ENCODE peak calls at places on chromosomes 11 and 22, in four cellular contexts. J is lung, X is brain microvascular endothelial cell, Q is GM12865. R is an unnamed sample.

GRCh38 chr22:21960200-21961126 is 7.8 kb upstream of the PPM1F start:
- DNase-seq in J (no peak), X (no peak), Q (no peak), R (no peak)

GRCh38 chr22:50009765-50010675 is 2.5 kb downstream of the IL17REL start:
- DNase-seq in J (no peak), X (no peak), Q (no peak), R (peak)

GRCh38 chr22:18060646-18061620 is 16.9 kb upstream of the PEX26 start:
- DNase-seq in J (no peak), X (peak), Q (no peak), R (no peak)

GRCh38 chr11:109112748-109113378 is 309.1 kb upstream of the C11orf87 start:
- DNase-seq in J (no peak), X (no peak), Q (no peak), R (no peak)

GRCh38 chr11:129846508-129847335 is 31.1 kb downstream of the TMEM45B start:
- DNase-seq in J (no peak), X (peak), Q (no peak), R (no peak)

GRCh38 chr11:33207408-33207985 is 46.2 kb upstream of the CSTF3 start:
- DNase-seq in J (peak), X (no peak), Q (no peak), R (no peak)

GRCh38 chr22:39144101-39144815 is 8.2 kb downstream of the CBX7 start:
- DNase-seq in J (no peak), X (peak), Q (peak), R (peak)

GRCh38 chr11:46238967-46239800 is 38.3 kb upstream of the CREB3L1 start:
- DNase-seq in J (peak), X (peak), Q (peak), R (peak)

GRCh38 chr11:107040447-107041444 is 22.5 kb upstream of the GUCY1A2 start:
- DNase-seq in J (no peak), X (peak), Q (peak), R (no peak)

GRCh38 chr11:19935507-19935906 is 222.9 kb downstream of the NAV2 start:
- DNase-seq in J (no peak), X (peak), Q (no peak), R (no peak)

GRCh38 chr11:27352781-27353180 is 10.2 kb downstream of the CCDC34 start:
- DNase-seq in J (no peak), X (no peak), Q (no peak), R (no peak)

GRCh38 chr22:22745225-22746060 is 101.0 kb downstream of the GGTLC2 start:
- DNase-seq in J (no peak), X (peak), Q (peak), R (peak)

GRCh38 chr22:48138855-48139254 is 1376.4 kb downstream of the TBC1D22A start:
- DNase-seq in J (no peak), X (no peak), Q (peak), R (no peak)

GRCh38 chr11:36469063-36469462 is 41.0 kb downstream of the TRAF6 start:
- DNase-seq in J (no peak), X (peak), Q (no peak), R (no peak)

GRCh38 chr11:20022363-20023081 is 137.8 kb downstream of the DBX1 start:
- DNase-seq in J (no peak), X (peak), Q (peak), R (no peak)

GRCh38 chr11:76181371-76181770 is 24.9 kb downstream of the WNT11 start:
- DNase-seq in J (no peak), X (no peak), Q (no peak), R (no peak)

GRCh38 chr11:16193897-16194381 is 162.4 kb downstream of the SOX6 start:
- DNase-seq in J (no peak), X (no peak), Q (no peak), R (no peak)

GRCh38 chr11:111301004-111301839 is 2.9 kb downstream of the POU2AF3 start:
- DNase-seq in J (no peak), X (no peak), Q (no peak), R (no peak)

GRCh38 chr22:22914726-22915669 is 27.4 kb downstream of the IGLL5 start:
- DNase-seq in J (no peak), X (no peak), Q (no peak), R (no peak)

GRCh38 chr11:35066783-35067476 is 72.0 kb upstream of the CD44 start:
- DNase-seq in J (no peak), X (no peak), Q (peak), R (no peak)

GRCh38 chr11:66562275-66562674 is 6.1 kb downstream of the CTSF start:
- DNase-seq in J (no peak), X (no peak), Q (no peak), R (no peak)

GRCh38 chr11:46429709-46430108 is 38.1 kb upstream of the CHRM4 start:
- DNase-seq in J (no peak), X (no peak), Q (no peak), R (no peak)

GRCh38 chr11:106581399-106581798 is 436.9 kb downstream of the GUCY1A2 start:
- DNase-seq in J (no peak), X (no peak), Q (no peak), R (no peak)

GRCh38 chr11:115134886-115135285 is 369.3 kb downstream of the CADM1 start:
- DNase-seq in J (no peak), X (no peak), Q (no peak), R (no peak)

GRCh38 chr22:21450858-21451331 is 16.3 kb upstream of the TMEM191C start:
- DNase-seq in J (no peak), X (no peak), Q (no peak), R (no peak)

GRCh38 chr22:20080776-20081654 is 974 bp downstream of the DGCR8 start:
- DNase-seq in J (no peak), X (peak), Q (peak), R (no peak)

GRCh38 chr11:12944889-12945288 is 64.2 kb upstream of the RASSF10 start:
- DNase-seq in J (no peak), X (no peak), Q (no peak), R (no peak)

GRCh38 chr22:31526275-31526674 is 29.9 kb downstream of the SFI1 start:
- DNase-seq in J (no peak), X (no peak), Q (peak), R (no peak)

GRCh38 chr22:24156915-24157782 is 24.1 kb upstream of the SUSD2 start:
- DNase-seq in J (peak), X (peak), Q (peak), R (peak)

GRCh38 chr22:39937881-39938280 is 22.3 kb upstream of the TMA7B start:
- DNase-seq in J (no peak), X (no peak), Q (no peak), R (no peak)

GRCh38 chr11:86167499-86168161 is 76.9 kb upstream of the EED start:
- DNase-seq in J (no peak), X (no peak), Q (no peak), R (no peak)

GRCh38 chr11:86172894-86173293 is 71.7 kb upstream of the EED start:
- DNase-seq in J (no peak), X (peak), Q (no peak), R (no peak)

GRCh38 chr11:86174101-86175046 is 70.2 kb upstream of the EED start:
- DNase-seq in J (peak), X (peak), Q (no peak), R (no peak)

GRCh38 chr11:86175585-86175984 is 69.0 kb upstream of the EED start:
- DNase-seq in J (no peak), X (no peak), Q (no peak), R (no peak)

DNA sequence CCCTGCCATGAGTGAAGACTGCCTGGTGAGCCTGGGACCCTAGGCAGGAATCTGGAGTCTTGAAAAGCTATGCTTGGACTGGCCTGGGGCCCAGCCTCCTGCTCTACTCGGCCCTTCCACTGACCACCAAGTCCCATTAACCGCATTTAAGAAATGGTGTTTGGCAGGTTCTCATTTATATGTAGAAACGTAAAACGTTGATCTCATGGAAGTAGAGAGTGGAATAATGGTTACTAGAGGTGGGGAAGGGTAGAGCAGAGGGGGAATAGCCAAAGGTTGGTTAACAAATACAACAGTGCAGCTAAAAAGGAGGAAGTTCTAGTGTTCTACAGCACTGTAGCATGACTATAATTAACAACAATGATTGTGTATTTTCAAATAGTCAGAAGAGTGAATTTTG is 72.9 kb upstream of the EED start:
- DNase-seq in J (no peak), X (no peak), Q (no peak), R (no peak)
- TF ChIP-seq CTCF in J (no peak), X (no peak), Q (no peak), R (no peak)

DNA sequence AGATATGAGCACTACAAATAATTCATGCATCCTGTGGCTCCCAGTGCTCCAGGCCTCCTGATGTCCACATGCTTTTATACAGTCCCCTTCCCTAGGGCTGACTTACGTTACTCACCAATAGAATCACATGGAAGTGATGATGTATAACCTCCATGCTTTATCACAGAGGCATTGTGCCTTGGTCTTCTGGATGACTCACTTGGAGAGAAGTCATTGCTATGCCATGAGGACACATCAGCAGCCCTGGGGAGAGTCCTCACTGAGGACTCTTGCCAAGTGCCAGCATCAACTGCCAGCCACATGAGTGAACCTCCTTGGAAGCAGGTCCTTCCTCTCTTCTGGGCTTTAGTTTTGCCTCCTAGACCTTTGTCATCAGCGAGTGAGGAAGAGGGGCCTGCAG is 22.0 kb upstream of the IGSF9B start:
- DNase-seq in J (no peak), X (no peak), Q (no peak), R (no peak)
- TF ChIP-seq CTCF in J (no peak), X (no peak), Q (no peak), R (no peak)

GRCh38 chr11:100869328-100869727 is 182.2 kb downstream of the ARHGAP42 start:
- DNase-seq in J (no peak), X (no peak), Q (no peak), R (no peak)

GRCh38 chr11:100867601-100868000 is 180.5 kb downstream of the ARHGAP42 start:
- DNase-seq in J (no peak), X (no peak), Q (no peak), R (no peak)

GRCh38 chr11:100863080-100863581 is 176.0 kb downstream of the ARHGAP42 start:
- DNase-seq in J (no peak), X (peak), Q (peak), R (no peak)

GRCh38 chr11:100866453-100866852 is 179.4 kb downstream of the ARHGAP42 start:
- DNase-seq in J (no peak), X (no peak), Q (peak), R (no peak)

DNA sequence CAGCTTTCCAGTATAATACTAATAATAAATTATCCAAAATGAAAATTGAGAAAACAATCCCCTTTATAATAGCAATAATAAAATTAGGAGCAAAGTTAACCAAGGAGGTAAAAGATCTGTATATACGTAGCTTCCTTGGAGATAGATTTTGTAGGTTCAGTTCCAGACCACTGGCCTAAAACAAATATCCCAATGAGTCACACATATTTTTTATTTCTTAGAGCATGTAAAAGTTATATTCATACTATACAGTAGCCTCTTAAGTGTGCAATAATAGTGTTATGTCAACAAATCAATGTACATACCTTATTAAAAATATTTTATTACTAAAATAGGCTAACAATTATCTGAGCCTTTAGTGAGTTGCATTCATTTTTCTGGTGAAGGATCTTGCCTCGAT is 178.4 kb downstream of the ARHGAP42 start:
- DNase-seq in J (no peak), X (no peak), Q (no peak), R (no peak)
- TF ChIP-seq CTCF in J (no peak), X (no peak), Q (no peak), R (no peak)

GRCh38 chr11:93020248-93021088 is 51.0 kb downstream of the MTNR1B start:
- DNase-seq in J (no peak), X (peak), Q (no peak), R (no peak)

GRCh38 chr11:93013646-93014045 is 44.2 kb downstream of the MTNR1B start:
- DNase-seq in J (no peak), X (no peak), Q (no peak), R (no peak)

GRCh38 chr11:93016595-93016994 is 47.1 kb downstream of the MTNR1B start:
- DNase-seq in J (no peak), X (no peak), Q (no peak), R (no peak)

GRCh38 chr11:93017821-93018690 is 48.6 kb downstream of the MTNR1B start:
- DNase-seq in J (no peak), X (no peak), Q (no peak), R (no peak)
- TF ChIP-seq CTCF in J (no peak), X (peak), Q (no peak), R (no peak)

DNA sequence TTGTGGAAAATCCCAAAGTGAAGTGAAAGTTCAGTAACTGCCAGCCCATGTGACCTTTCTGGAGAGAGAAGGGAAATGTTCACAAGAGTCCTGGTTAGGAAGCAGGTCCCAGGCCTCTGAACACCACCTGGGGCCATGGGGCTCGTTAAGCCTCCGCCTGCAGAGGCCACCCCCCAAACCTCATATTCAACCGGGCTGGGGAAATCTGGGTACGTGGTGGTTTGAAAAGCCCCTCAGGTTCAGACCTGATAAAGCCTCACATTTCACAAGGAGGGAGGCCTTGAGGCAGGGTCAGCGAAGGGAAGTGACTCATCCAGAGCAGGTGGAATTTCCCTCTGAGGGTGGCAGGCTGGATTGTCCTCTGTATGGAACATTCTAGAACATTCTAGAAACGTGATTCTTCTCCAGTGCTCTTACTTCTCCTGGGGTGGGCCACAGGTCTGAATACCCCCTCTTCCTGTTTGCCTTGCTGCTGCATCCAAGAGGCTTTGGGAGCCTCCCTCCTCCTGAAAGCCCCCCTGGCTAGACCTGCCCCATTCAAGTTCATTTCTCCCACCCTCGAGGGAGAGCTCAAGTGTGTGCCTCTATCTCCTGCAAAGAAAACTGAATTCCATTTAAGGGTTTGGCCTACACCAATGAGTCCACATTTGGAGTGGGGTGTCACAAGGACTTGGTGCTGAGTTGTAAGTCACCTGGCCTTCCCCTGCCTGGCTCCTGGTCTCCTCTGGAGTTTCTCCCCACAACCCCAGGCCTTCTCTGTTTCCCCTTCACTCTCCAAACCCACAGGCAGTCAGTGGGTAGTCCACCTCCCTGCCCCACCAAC is 6.3 kb downstream of the FXYD2 start:
- DNase-seq in J (no peak), X (peak), Q (peak), R (peak)
- TF ChIP-seq CTCF in J (no peak), X (no peak), Q (no peak), R (no peak)

GRCh38 chr11:70155386-70155785 is 47.7 kb upstream of the FADD start:
- DNase-seq in J (no peak), X (no peak), Q (no peak), R (no peak)

GRCh38 chr11:70156291-70157037 is 46.6 kb upstream of the FADD start:
- DNase-seq in J (no peak), X (no peak), Q (no peak), R (no peak)

GRCh38 chr11:70159612-70160570 is 43.2 kb upstream of the FADD start:
- DNase-seq in J (no peak), X (no peak), Q (no peak), R (no peak)

GRCh38 chr11:70158757-70159389 is 44.2 kb upstream of the FADD start:
- DNase-seq in J (no peak), X (no peak), Q (no peak), R (no peak)

DNA sequence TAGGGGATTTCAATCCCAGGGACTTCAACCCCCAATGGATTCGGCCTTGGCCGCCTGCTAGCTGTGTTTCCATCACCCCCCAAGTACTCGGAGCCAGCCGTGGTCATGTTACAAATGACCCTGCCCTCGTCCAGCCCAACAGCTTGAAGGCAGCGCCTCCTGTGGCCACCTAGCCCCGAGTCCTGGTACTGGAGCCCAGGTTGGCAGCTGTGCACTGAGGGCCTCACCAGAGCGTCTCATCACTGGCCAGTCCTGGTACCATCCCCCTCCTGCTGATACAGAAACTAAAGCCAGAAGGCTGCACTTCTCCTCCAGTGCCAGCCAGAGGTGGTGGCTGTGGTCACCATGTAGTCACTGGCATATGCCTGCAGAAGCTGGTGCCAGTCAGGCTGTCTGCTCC is 44.9 kb upstream of the FADD start:
- DNase-seq in J (no peak), X (peak), Q (no peak), R (no peak)
- TF ChIP-seq CTCF in J (no peak), X (peak), Q (peak), R (peak)

GRCh38 chr22:37467556-37467955 is 18.6 kb downstream of the MFNG start:
- DNase-seq in J (no peak), X (no peak), Q (no peak), R (no peak)

GRCh38 chr22:37465721-37466120 is 20.5 kb downstream of the MFNG start:
- DNase-seq in J (no peak), X (no peak), Q (no peak), R (no peak)

GRCh38 chr22:37462983-37463382 is 23.2 kb downstream of the MFNG start:
- DNase-seq in J (no peak), X (no peak), Q (no peak), R (no peak)

GRCh38 chr22:37462426-37462825 is 23.8 kb downstream of the MFNG start:
- DNase-seq in J (no peak), X (no peak), Q (no peak), R (no peak)

GRCh38 chr22:37464181-37464580 is 22.0 kb downstream of the MFNG start:
- DNase-seq in J (no peak), X (no peak), Q (peak), R (peak)
- TF ChIP-seq CTCF in J (no peak), X (no peak), Q (no peak), R (no peak)

DNA sequence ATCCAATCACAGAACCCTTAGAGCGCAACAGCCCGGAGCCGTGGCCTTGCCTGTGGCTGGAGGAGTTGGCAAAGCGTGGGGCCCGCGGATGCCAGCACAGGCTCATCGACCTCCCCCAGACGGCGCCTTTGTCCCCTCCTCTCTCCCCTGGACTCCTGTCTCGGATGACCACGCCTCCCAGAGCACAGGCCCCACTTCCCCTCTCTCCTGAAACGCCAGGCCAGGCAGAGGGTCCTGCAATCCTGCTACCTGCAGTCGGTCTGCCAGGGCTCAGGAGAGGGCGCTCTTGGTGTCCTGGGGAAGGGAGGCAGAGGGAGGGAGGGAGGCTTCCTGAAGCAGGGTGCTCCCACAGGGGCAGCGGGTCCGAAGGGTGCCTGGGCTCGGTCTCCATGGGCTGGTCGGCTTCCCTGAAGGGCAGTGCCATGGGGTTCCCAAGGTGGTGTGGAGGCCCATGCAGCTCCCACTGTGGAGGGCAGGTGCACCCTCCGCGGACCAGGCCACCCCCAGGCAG is 16.6 kb upstream of the TTLL12 start:
- DNase-seq in J (no peak), X (no peak), Q (no peak), R (no peak)
- TF ChIP-seq CTCF in J (no peak), X (no peak), Q (no peak), R (no peak)

R was measured in GM13976.